ENCODE peak calls at places on chromosomes 2 and 18, in six cellular contexts. P is activated naive CD4-positive, alpha-beta T cell treated with anti-CD3 and anti-CD28 coated beads, Interleukin-2, amount 50 U/mL, for 16 hours; J is EL; S is NCI-H2107; W is GM12891; G is BJ. V is an unnamed sample.

GRCh38 chr18:6776193-6776592 is 46.7 kb downstream of the ARHGAP28 start:
- DNase-seq in G (peak; percentile 72), S (no peak), P (no peak), J (peak; percentile 10), W (no peak), V (no peak)

GRCh38 chr2:36849265-36849664 is 117.1 kb downstream of the STRN start:
- DNase-seq in S (no peak), W (no peak), G (no peak), P (no peak), J (no peak), V (no peak)

GRCh38 chr2:30040147-30040546 is 106.7 kb upstream of the YPEL5 start:
- DNase-seq in S (no peak), P (no peak), J (no peak), W (no peak), G (no peak), V (no peak)

GRCh38 chr2:70738159-70738558 is 29.8 kb downstream of the ADD2 start:
- DNase-seq in P (no peak), J (no peak), W (no peak), G (no peak), S (no peak), V (no peak)

GRCh38 chr2:86352932-86353345 is 15.5 kb upstream of the REEP1 start:
- DNase-seq in P (no peak), G (no peak), W (no peak), S (no peak), J (no peak), V (no peak)

GRCh38 chr2:22999951-23000350 is 385.0 kb upstream of the KLHL29 start:
- DNase-seq in P (no peak), J (peak; percentile 9), W (no peak), S (no peak), G (no peak), V (no peak)

GRCh38 chr2:101463885-101464653 is 10.8 kb downstream of the RFX8 start:
- DNase-seq in J (peak; percentile 88), P (no peak), G (peak; percentile 62), W (no peak), S (no peak), V (no peak)

GRCh38 chr2:175631247-175631628 is 370.8 kb downstream of the LNPK start:
- DNase-seq in W (no peak), P (no peak), J (peak; percentile 22), S (no peak), G (no peak), V (no peak)

GRCh38 chr2:190987116-190987515 is 26.9 kb downstream of the STAT1 start:
- DNase-seq in J (no peak), P (no peak), W (no peak), S (no peak), G (no peak), V (no peak)

GRCh38 chr2:19209575-19210341 is 148.7 kb downstream of the OSR1 start:
- DNase-seq in W (no peak), S (no peak), J (no peak), G (no peak), P (no peak), V (no peak)

GRCh38 chr2:173271825-173272224 is 82.8 kb upstream of the CDCA7 start:
- DNase-seq in W (no peak), S (no peak), G (no peak), P (no peak), J (peak; percentile 9), V (no peak)

GRCh38 chr2:230043025-230043424 is 25.7 kb downstream of the SLC16A14 start:
- DNase-seq in P (no peak), W (no peak), S (no peak), J (no peak), G (no peak), V (no peak)

GRCh38 chr18:9673296-9674251 is 34.5 kb upstream of the RAB31 start:
- DNase-seq in P (no peak), G (no peak), S (no peak), J (peak; percentile 76), W (peak; percentile 73), V (peak; percentile 91)

GRCh38 chr18:68267583-68267982 is 447.3 kb downstream of the TMX3 start:
- DNase-seq in G (no peak), P (no peak), S (no peak), W (no peak), J (peak; percentile 83), V (no peak)

V was measured in GM18507.